ENCODE peak calls at places on chromosomes 4 and X, in ten cellular contexts. One of them, this sample, is unnamed.

GRCh38 chr4:184632842-184633241 is 16.4 kb downstream of the CASP3 start:
- DNase-seq in GM12865: no peak
- DNase-seq in AG09309: no peak
- DNase-seq in lung: no peak
- DNase-seq in astrocyte of the spinal cord: no peak
- DNase-seq in RWPE2: no peak
- DNase-seq in kidney epithelial cell: no peak
- DNase-seq in adipocyte: no peak
- DNase-seq in H1: no peak
- DNase-seq in right atrium auricular region: no peak
- DNase-seq in this sample: no peak

GRCh38 chr4:70061980-70062379 is 11.7 kb downstream of the HTN1 start:
- DNase-seq in right atrium auricular region: no peak
- DNase-seq in adipocyte: no peak
- DNase-seq in GM12865: peak
- DNase-seq in astrocyte of the spinal cord: no peak
- DNase-seq in lung: no peak
- DNase-seq in RWPE2: no peak
- DNase-seq in H1: no peak
- DNase-seq in kidney epithelial cell: no peak
- DNase-seq in AG09309: no peak
- DNase-seq in this sample: no peak

GRCh38 chr4:36310793-36311192 is 29.4 kb downstream of the DTHD1 start:
- DNase-seq in GM12865: peak
- DNase-seq in lung: peak
- DNase-seq in AG09309: no peak
- DNase-seq in RWPE2: no peak
- DNase-seq in right atrium auricular region: peak
- DNase-seq in adipocyte: no peak
- DNase-seq in astrocyte of the spinal cord: no peak
- DNase-seq in H1: no peak
- DNase-seq in kidney epithelial cell: no peak
- DNase-seq in this sample: no peak

GRCh38 chr4:48268956-48269860 is at the start of gene TEC:
- DNase-seq in astrocyte of the spinal cord: no peak
- DNase-seq in H1: peak
- DNase-seq in kidney epithelial cell: no peak
- DNase-seq in right atrium auricular region: peak
- DNase-seq in lung: peak
- DNase-seq in adipocyte: peak
- DNase-seq in GM12865: peak
- DNase-seq in RWPE2: no peak
- DNase-seq in AG09309: no peak
- DNase-seq in this sample: peak

GRCh38 chr4:4595252-4595651 is 53.4 kb upstream of the STX18 start:
- DNase-seq in kidney epithelial cell: no peak
- DNase-seq in RWPE2: no peak
- DNase-seq in right atrium auricular region: no peak
- DNase-seq in AG09309: no peak
- DNase-seq in lung: no peak
- DNase-seq in H1: no peak
- DNase-seq in GM12865: no peak
- DNase-seq in adipocyte: no peak
- DNase-seq in astrocyte of the spinal cord: no peak
- DNase-seq in this sample: no peak

GRCh38 chrX:72123471-72124185 is 8.1 kb downstream of the RTL5 start:
- DNase-seq in right atrium auricular region: peak
- DNase-seq in kidney epithelial cell: no peak
- DNase-seq in astrocyte of the spinal cord: peak
- DNase-seq in RWPE2: no peak
- DNase-seq in adipocyte: no peak
- DNase-seq in lung: no peak
- DNase-seq in AG09309: no peak
- DNase-seq in H1: no peak
- DNase-seq in GM12865: no peak
- DNase-seq in this sample: peak

GRCh38 chr4:78721739-78722138 is 54.4 kb upstream of the BMP2K start:
- DNase-seq in RWPE2: no peak
- DNase-seq in adipocyte: no peak
- DNase-seq in astrocyte of the spinal cord: no peak
- DNase-seq in lung: no peak
- DNase-seq in right atrium auricular region: no peak
- DNase-seq in AG09309: no peak
- DNase-seq in kidney epithelial cell: no peak
- DNase-seq in GM12865: no peak
- DNase-seq in H1: no peak
- DNase-seq in this sample: no peak

GRCh38 chrX:130106071-130106470 is 4.2 kb downstream of the ELF4 start:
- DNase-seq in AG09309: no peak
- DNase-seq in H1: no peak
- DNase-seq in astrocyte of the spinal cord: no peak
- DNase-seq in RWPE2: no peak
- DNase-seq in GM12865: no peak
- DNase-seq in right atrium auricular region: no peak
- DNase-seq in kidney epithelial cell: no peak
- DNase-seq in adipocyte: no peak
- DNase-seq in lung: no peak
- DNase-seq in this sample: no peak

GRCh38 chrX:106901341-106901740 is 1.8 kb downstream of the RIPPLY1 start:
- DNase-seq in AG09309: no peak
- DNase-seq in lung: no peak
- DNase-seq in adipocyte: no peak
- DNase-seq in kidney epithelial cell: no peak
- DNase-seq in RWPE2: no peak
- DNase-seq in H1: no peak
- DNase-seq in GM12865: no peak
- DNase-seq in right atrium auricular region: no peak
- DNase-seq in astrocyte of the spinal cord: no peak
- DNase-seq in this sample: no peak

GRCh38 chr4:24971192-24971591 is 58.4 kb upstream of the CCDC149 start:
- DNase-seq in adipocyte: no peak
- DNase-seq in GM12865: no peak
- DNase-seq in astrocyte of the spinal cord: no peak
- DNase-seq in H1: no peak
- DNase-seq in lung: no peak
- DNase-seq in right atrium auricular region: no peak
- DNase-seq in kidney epithelial cell: peak
- DNase-seq in AG09309: no peak
- DNase-seq in RWPE2: no peak
- DNase-seq in this sample: no peak

DNA sequence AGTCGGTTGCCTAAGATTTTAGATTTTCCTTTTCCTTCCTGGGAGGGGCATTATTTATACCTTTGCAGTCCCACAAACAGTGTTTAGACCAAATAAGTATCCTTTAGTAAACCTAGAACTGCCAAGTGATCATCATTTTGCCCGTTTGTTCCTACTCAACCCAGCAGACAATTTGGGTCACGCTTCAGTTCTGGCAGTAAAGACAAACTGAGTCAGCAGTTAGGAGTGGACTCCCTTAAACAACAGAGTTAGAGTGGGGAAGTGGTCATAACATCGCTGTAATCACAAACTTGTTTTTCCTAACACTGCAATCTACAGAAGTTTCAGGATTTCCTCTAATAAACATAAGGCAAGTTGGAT is 782 bp upstream of the WDFY3 start:
- DNase-seq in GM12865: no peak
- DNase-seq in AG09309: no peak
- DNase-seq in kidney epithelial cell: no peak
- DNase-seq in RWPE2: no peak
- DNase-seq in adipocyte: peak
- DNase-seq in H1: no peak
- DNase-seq in astrocyte of the spinal cord: peak
- DNase-seq in lung: no peak
- DNase-seq in right atrium auricular region: no peak
- DNase-seq in this sample: peak
- H3K4me3 ChIP-seq in GM12865: peak
- H3K4me3 ChIP-seq in AG09309: peak
- H3K4me3 ChIP-seq in kidney epithelial cell: peak
- H3K4me3 ChIP-seq in RWPE2: peak
- H3K4me3 ChIP-seq in adipocyte: peak
- H3K4me3 ChIP-seq in H1: peak
- H3K4me3 ChIP-seq in astrocyte of the spinal cord: peak
- H3K4me3 ChIP-seq in lung: peak
- H3K4me3 ChIP-seq in right atrium auricular region: peak
- H3K4me3 ChIP-seq in this sample: peak

GRCh38 chr4:165330666-165331065 is 3.2 kb downstream of the MSMO1 start:
- DNase-seq in AG09309: no peak
- DNase-seq in H1: no peak
- DNase-seq in right atrium auricular region: no peak
- DNase-seq in lung: no peak
- DNase-seq in RWPE2: no peak
- DNase-seq in GM12865: no peak
- DNase-seq in astrocyte of the spinal cord: no peak
- DNase-seq in kidney epithelial cell: no peak
- DNase-seq in adipocyte: no peak
- DNase-seq in this sample: no peak
- H3K4me3 ChIP-seq in AG09309: no peak
- H3K4me3 ChIP-seq in H1: peak
- H3K4me3 ChIP-seq in right atrium auricular region: no peak
- H3K4me3 ChIP-seq in lung: peak
- H3K4me3 ChIP-seq in RWPE2: peak
- H3K4me3 ChIP-seq in GM12865: peak
- H3K4me3 ChIP-seq in astrocyte of the spinal cord: peak
- H3K4me3 ChIP-seq in kidney epithelial cell: peak
- H3K4me3 ChIP-seq in adipocyte: peak
- H3K4me3 ChIP-seq in this sample: no peak

GRCh38 chr4:10722957-10723356 is 38.4 kb upstream of the CLNK start:
- DNase-seq in RWPE2: no peak
- DNase-seq in kidney epithelial cell: no peak
- DNase-seq in GM12865: peak
- DNase-seq in AG09309: no peak
- DNase-seq in right atrium auricular region: no peak
- DNase-seq in lung: no peak
- DNase-seq in adipocyte: no peak
- DNase-seq in H1: no peak
- DNase-seq in astrocyte of the spinal cord: no peak
- DNase-seq in this sample: no peak
- H3K4me3 ChIP-seq in RWPE2: no peak
- H3K4me3 ChIP-seq in kidney epithelial cell: no peak
- H3K4me3 ChIP-seq in GM12865: no peak
- H3K4me3 ChIP-seq in AG09309: no peak
- H3K4me3 ChIP-seq in right atrium auricular region: no peak
- H3K4me3 ChIP-seq in lung: no peak
- H3K4me3 ChIP-seq in adipocyte: no peak
- H3K4me3 ChIP-seq in H1: no peak
- H3K4me3 ChIP-seq in astrocyte of the spinal cord: no peak
- H3K4me3 ChIP-seq in this sample: no peak

DNA sequence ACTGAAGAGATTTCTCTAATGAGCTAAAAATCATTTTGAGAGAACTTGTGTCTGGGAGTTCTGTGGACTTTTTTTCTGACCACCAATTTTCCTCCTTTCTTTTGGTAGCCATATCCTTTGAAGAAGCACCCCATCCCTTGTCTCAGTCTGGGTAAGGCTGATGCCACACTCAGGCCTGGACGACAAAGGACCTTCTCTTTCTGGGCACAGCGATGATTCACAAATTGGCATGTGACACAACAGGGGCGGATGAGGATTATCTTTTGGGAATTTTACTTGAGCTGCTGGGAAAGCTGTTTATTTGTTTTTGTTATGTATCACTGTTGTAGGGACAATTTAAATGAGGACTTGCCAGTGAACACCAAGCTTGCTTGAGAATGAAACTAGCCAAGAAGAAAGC is 233.3 kb upstream of the HAND2 start:
- DNase-seq in adipocyte: peak
- DNase-seq in right atrium auricular region: no peak
- DNase-seq in RWPE2: no peak
- DNase-seq in astrocyte of the spinal cord: no peak
- DNase-seq in AG09309: no peak
- DNase-seq in lung: no peak
- DNase-seq in GM12865: no peak
- DNase-seq in kidney epithelial cell: no peak
- DNase-seq in H1: no peak
- DNase-seq in this sample: no peak
- H3K4me3 ChIP-seq in adipocyte: no peak
- H3K4me3 ChIP-seq in right atrium auricular region: no peak
- H3K4me3 ChIP-seq in RWPE2: no peak
- H3K4me3 ChIP-seq in astrocyte of the spinal cord: no peak
- H3K4me3 ChIP-seq in AG09309: no peak
- H3K4me3 ChIP-seq in lung: no peak
- H3K4me3 ChIP-seq in GM12865: no peak
- H3K4me3 ChIP-seq in kidney epithelial cell: no peak
- H3K4me3 ChIP-seq in H1: no peak
- H3K4me3 ChIP-seq in this sample: no peak

GRCh38 chrX:47080215-47080914 is 2.1 kb downstream of the RGN start:
- DNase-seq in astrocyte of the spinal cord: no peak
- DNase-seq in lung: no peak
- DNase-seq in kidney epithelial cell: no peak
- DNase-seq in RWPE2: no peak
- DNase-seq in right atrium auricular region: no peak
- DNase-seq in AG09309: no peak
- DNase-seq in GM12865: no peak
- DNase-seq in adipocyte: no peak
- DNase-seq in H1: no peak
- DNase-seq in this sample: no peak

GRCh38 chrX:47080915-47081236 is 2.6 kb downstream of the RGN start:
- DNase-seq in kidney epithelial cell: no peak
- DNase-seq in H1: no peak
- DNase-seq in lung: no peak
- DNase-seq in right atrium auricular region: no peak
- DNase-seq in adipocyte: no peak
- DNase-seq in RWPE2: no peak
- DNase-seq in AG09309: no peak
- DNase-seq in GM12865: no peak
- DNase-seq in astrocyte of the spinal cord: no peak
- DNase-seq in this sample: no peak

GRCh38 chrX:47078129-47079043 is at the start of gene RGN:
- DNase-seq in lung: no peak
- DNase-seq in H1: peak
- DNase-seq in right atrium auricular region: no peak
- DNase-seq in adipocyte: no peak
- DNase-seq in kidney epithelial cell: no peak
- DNase-seq in AG09309: no peak
- DNase-seq in astrocyte of the spinal cord: no peak
- DNase-seq in GM12865: no peak
- DNase-seq in RWPE2: no peak
- DNase-seq in this sample: peak
- H3K4me3 ChIP-seq in lung: peak
- H3K4me3 ChIP-seq in H1: peak
- H3K4me3 ChIP-seq in right atrium auricular region: peak
- H3K4me3 ChIP-seq in adipocyte: peak
- H3K4me3 ChIP-seq in kidney epithelial cell: peak
- H3K4me3 ChIP-seq in AG09309: peak
- H3K4me3 ChIP-seq in astrocyte of the spinal cord: peak
- H3K4me3 ChIP-seq in GM12865: no peak
- H3K4me3 ChIP-seq in RWPE2: no peak
- H3K4me3 ChIP-seq in this sample: peak

This sample was measured in AG10803.